ENCODE peak calls at places on chromosomes 6 and 20, in five cellular contexts. L is Ammon's horn, H is NCI-H446, D is astrocyte of the spinal cord, K is GM23248. R is an unnamed sample.

GRCh38 chr6:169335301-169335700 is 81.7 kb upstream of the THBS2 start:
- DNase-seq in L (no peak), H (no peak), D (no peak), K (no peak), R (no peak)

GRCh38 chr6:167664678-167665445 is 161.8 kb upstream of the AFDN start:
- DNase-seq in L (peak), H (no peak), D (no peak), K (no peak), R (no peak)

GRCh38 chr6:66970373-66970772 is 1263.3 kb upstream of the EYS start:
- DNase-seq in L (no peak), H (no peak), D (no peak), K (no peak), R (no peak)

GRCh38 chr20:47686545-47686944 is 98.7 kb downstream of the SULF2 start:
- DNase-seq in L (no peak), H (no peak), D (peak), K (no peak), R (no peak)

GRCh38 chr6:44800171-44800671 is 412.7 kb downstream of the CDC5L start:
- DNase-seq in L (no peak), H (no peak), D (peak), K (peak), R (peak)

GRCh38 chr6:56713285-56713684 is 70.6 kb upstream of the DST start:
- DNase-seq in L (no peak), H (no peak), D (peak), K (peak), R (no peak)

GRCh38 chr20:39874049-39874893 is 814.8 kb downstream of the MAFB start:
- DNase-seq in L (peak), H (peak), D (peak), K (peak), R (no peak)

GRCh38 chr20:2042400-2042799 is 48.5 kb upstream of the PDYN start:
- DNase-seq in L (no peak), H (no peak), D (peak), K (peak), R (no peak)

GRCh38 chr20:47221036-47221625 is 135.4 kb downstream of the ZMYND8 start:
- DNase-seq in L (no peak), H (no peak), D (no peak), K (no peak), R (no peak)

GRCh38 chr6:150764638-150765456 is 100.7 kb upstream of the MTHFD1L start:
- DNase-seq in L (no peak), H (no peak), D (no peak), K (no peak), R (no peak)

GRCh38 chr6:151391471-151392428 is at the start of gene ZBTB2:
- DNase-seq in L (peak), H (no peak), D (peak), K (peak), R (no peak)

GRCh38 chr6:45981046-45981445 is 34.6 kb downstream of the CLIC5 start:
- DNase-seq in L (no peak), H (no peak), D (no peak), K (no peak), R (no peak)

GRCh38 chr20:58043122-58043865 is 185.2 kb downstream of the ANKRD60 start:
- DNase-seq in L (no peak), H (no peak), D (no peak), K (no peak), R (no peak)

GRCh38 chr6:126180585-126180984 is 159.3 kb upstream of the CENPW start:
- DNase-seq in L (no peak), H (no peak), D (peak), K (peak), R (peak)

GRCh38 chr20:58179432-58180099 is 48.9 kb downstream of the ANKRD60 start:
- DNase-seq in L (peak), H (peak), D (peak), K (peak), R (no peak)

GRCh38 chr6:113630738-113631535 is 226.2 kb upstream of the MARCKS start:
- DNase-seq in L (peak), H (no peak), D (peak), K (peak), R (peak)

GRCh38 chr6:152462716-152463115 is 174.4 kb downstream of the SYNE1 start:
- DNase-seq in L (no peak), H (no peak), D (peak), K (no peak), R (no peak)

GRCh38 chr6:14441371-14441781 is 323.8 kb downstream of the CD83 start:
- DNase-seq in L (peak), H (no peak), D (no peak), K (peak), R (no peak)

GRCh38 chr20:57523782-57524181 is 1.2 kb downstream of the CTCFL start:
- DNase-seq in L (no peak), H (no peak), D (no peak), K (no peak), R (no peak)

GRCh38 chr20:61861054-61861841 is 204.4 kb downstream of the TAF4 start:
- DNase-seq in L (no peak), H (no peak), D (no peak), K (no peak), R (no peak)

GRCh38 chr20:56995157-56995556 is 271.3 kb downstream of the BMP7 start:
- DNase-seq in L (no peak), H (no peak), D (no peak), K (no peak), R (no peak)

GRCh38 chr6:97771356-97771755 is 488.3 kb upstream of the MMS22L start:
- DNase-seq in L (no peak), H (no peak), D (no peak), K (no peak), R (no peak)

GRCh38 chr20:56433880-56434255 is 21.8 kb downstream of the CASS4 start:
- DNase-seq in L (no peak), H (no peak), D (peak), K (peak), R (no peak)

GRCh38 chr20:63167026-63167917 is 48.7 kb downstream of the YTHDF1 start:
- DNase-seq in L (no peak), H (no peak), D (no peak), K (peak), R (no peak)

GRCh38 chr20:36988494-36988966 is 37.0 kb upstream of the SAMHD1 start:
- DNase-seq in L (no peak), H (no peak), D (peak), K (peak), R (no peak)

GRCh38 chr6:36873612-36874011 is 991 bp downstream of the PPIL1 start:
- DNase-seq in L (no peak), H (no peak), D (no peak), K (no peak), R (no peak)

GRCh38 chr6:84460491-84460890 is 233.0 kb upstream of the CEP162 start:
- DNase-seq in L (no peak), H (no peak), D (peak), K (no peak), R (no peak)

GRCh38 chr6:56671651-56672461 is 29.2 kb upstream of the DST start:
- DNase-seq in L (peak), H (peak), D (peak), K (no peak), R (no peak)

GRCh38 chr6:130035211-130035610 is 16.8 kb downstream of the L3MBTL3 start:
- DNase-seq in L (no peak), H (no peak), D (no peak), K (no peak), R (no peak)

GRCh38 chr20:47355489-47356219 is 845 bp downstream of the ZMYND8 start:
- DNase-seq in L (peak), H (no peak), D (peak), K (peak), R (no peak)

GRCh38 chr20:46964299-46965123 is 69.9 kb downstream of the EYA2 start:
- DNase-seq in L (no peak), H (no peak), D (no peak), K (no peak), R (no peak)

GRCh38 chr6:42420741-42421140 is 31.0 kb downstream of the TRERF1 start:
- DNase-seq in L (no peak), H (no peak), D (no peak), K (no peak), R (no peak)

GRCh38 chr20:51346686-51347485 is 195.6 kb downstream of the NFATC2 start:
- DNase-seq in L (no peak), H (no peak), D (peak), K (peak), R (no peak)

R was measured in AG04449.